ENCODE peak calls at places on chromosomes 1 and 21, in six cellular contexts. One of them, this sample, is unnamed.
A peak's percentile ranks its signal among the peaks of the same experiment; 100 is the strongest.

GRCh38 chr1:32949519-32949918 is 15.1 kb downstream of the RNF19B start:
- DNase-seq in mesenchymal stem cell: no peak
- DNase-seq in neural progenitor cell: no peak
- DNase-seq in tibial nerve: no peak
- DNase-seq in CD8-positive, alpha-beta memory T cell: no peak
- DNase-seq in right cardiac atrium: no peak
- DNase-seq in this sample: no peak

GRCh38 chr21:31132574-31133242 is 94.4 kb upstream of the KRTAP19-8 start:
- DNase-seq in mesenchymal stem cell: peak; percentile 29
- DNase-seq in neural progenitor cell: no peak
- DNase-seq in tibial nerve: no peak
- DNase-seq in CD8-positive, alpha-beta memory T cell: peak; percentile 36
- DNase-seq in right cardiac atrium: no peak
- DNase-seq in this sample: no peak

GRCh38 chr1:205360166-205360565 is 3.4 kb upstream of the KLHDC8A start:
- DNase-seq in mesenchymal stem cell: no peak
- DNase-seq in neural progenitor cell: peak; percentile 85
- DNase-seq in tibial nerve: no peak
- DNase-seq in CD8-positive, alpha-beta memory T cell: no peak
- DNase-seq in right cardiac atrium: no peak
- DNase-seq in this sample: no peak

GRCh38 chr1:226548281-226549093 is at the start of gene STUM:
- DNase-seq in mesenchymal stem cell: peak; percentile 24
- DNase-seq in neural progenitor cell: peak; percentile 81
- DNase-seq in tibial nerve: no peak
- DNase-seq in CD8-positive, alpha-beta memory T cell: no peak
- DNase-seq in right cardiac atrium: peak; percentile 72
- DNase-seq in this sample: peak; percentile 91

GRCh38 chr21:45078877-45079281 is 4.5 kb downstream of the ADARB1 start:
- DNase-seq in mesenchymal stem cell: peak; percentile 33
- DNase-seq in neural progenitor cell: no peak
- DNase-seq in tibial nerve: no peak
- DNase-seq in CD8-positive, alpha-beta memory T cell: peak; percentile 69
- DNase-seq in right cardiac atrium: no peak
- DNase-seq in this sample: no peak

GRCh38 chr21:16954787-16955186 is 558.1 kb upstream of the CXADR start:
- DNase-seq in mesenchymal stem cell: no peak
- DNase-seq in neural progenitor cell: peak; percentile 6
- DNase-seq in tibial nerve: no peak
- DNase-seq in CD8-positive, alpha-beta memory T cell: no peak
- DNase-seq in right cardiac atrium: no peak
- DNase-seq in this sample: no peak

GRCh38 chr1:3904006-3904842 is 4.2 kb upstream of the C1orf174 start:
- DNase-seq in mesenchymal stem cell: no peak
- DNase-seq in neural progenitor cell: no peak
- DNase-seq in tibial nerve: no peak
- DNase-seq in CD8-positive, alpha-beta memory T cell: no peak
- DNase-seq in right cardiac atrium: no peak
- DNase-seq in this sample: no peak

GRCh38 chr1:9207086-9207485 is 27.5 kb upstream of the H6PD start:
- DNase-seq in mesenchymal stem cell: peak; percentile 87
- DNase-seq in neural progenitor cell: no peak
- DNase-seq in tibial nerve: no peak
- DNase-seq in CD8-positive, alpha-beta memory T cell: no peak
- DNase-seq in right cardiac atrium: no peak
- DNase-seq in this sample: no peak

GRCh38 chr1:7257225-7257624 is 472.0 kb downstream of the CAMTA1 start:
- DNase-seq in mesenchymal stem cell: no peak
- DNase-seq in neural progenitor cell: peak; percentile 47
- DNase-seq in tibial nerve: no peak
- DNase-seq in CD8-positive, alpha-beta memory T cell: no peak
- DNase-seq in right cardiac atrium: no peak
- DNase-seq in this sample: no peak

GRCh38 chr1:234533034-234533571 is 54.1 kb upstream of the TARBP1 start:
- DNase-seq in mesenchymal stem cell: peak; percentile 92
- DNase-seq in neural progenitor cell: no peak
- DNase-seq in tibial nerve: peak; percentile 73
- DNase-seq in CD8-positive, alpha-beta memory T cell: no peak
- DNase-seq in right cardiac atrium: peak; percentile 79
- DNase-seq in this sample: no peak

GRCh38 chr21:26124896-26125295 is 45.7 kb downstream of the APP start:
- DNase-seq in mesenchymal stem cell: no peak
- DNase-seq in neural progenitor cell: no peak
- DNase-seq in tibial nerve: no peak
- DNase-seq in CD8-positive, alpha-beta memory T cell: no peak
- DNase-seq in right cardiac atrium: no peak
- DNase-seq in this sample: no peak

GRCh38 chr1:228009116-228009827 is 2.5 kb downstream of the WNT3A start:
- DNase-seq in mesenchymal stem cell: no peak
- DNase-seq in neural progenitor cell: no peak
- DNase-seq in tibial nerve: no peak
- DNase-seq in CD8-positive, alpha-beta memory T cell: no peak
- DNase-seq in right cardiac atrium: no peak
- DNase-seq in this sample: peak; percentile 59

GRCh38 chr1:30758785-30759380 is 1.3 kb upstream of the LAPTM5 start:
- DNase-seq in mesenchymal stem cell: peak; percentile 37
- DNase-seq in neural progenitor cell: no peak
- DNase-seq in tibial nerve: no peak
- DNase-seq in CD8-positive, alpha-beta memory T cell: no peak
- DNase-seq in right cardiac atrium: peak; percentile 34
- DNase-seq in this sample: peak; percentile 88

GRCh38 chr1:154867841-154868610 is 2.1 kb downstream of the KCNN3 start:
- DNase-seq in mesenchymal stem cell: no peak
- DNase-seq in neural progenitor cell: peak; percentile 50
- DNase-seq in tibial nerve: no peak
- DNase-seq in CD8-positive, alpha-beta memory T cell: no peak
- DNase-seq in right cardiac atrium: no peak
- DNase-seq in this sample: peak; percentile 80
- H3K27me3 ChIP-seq in mesenchymal stem cell: peaks cover 88% of the 10 kb centered on the region
- H3K27me3 ChIP-seq in neural progenitor cell: no peaks in the 10 kb centered on the region
- H3K27me3 ChIP-seq in tibial nerve: peaks cover 65% of the 10 kb centered on the region
- H3K27me3 ChIP-seq in CD8-positive, alpha-beta memory T cell: peaks cover 13% of the 10 kb centered on the region
- H3K27me3 ChIP-seq in right cardiac atrium: no peaks in the 10 kb centered on the region
- H3K27me3 ChIP-seq in this sample: peaks cover 36% of the 10 kb centered on the region

DNA sequence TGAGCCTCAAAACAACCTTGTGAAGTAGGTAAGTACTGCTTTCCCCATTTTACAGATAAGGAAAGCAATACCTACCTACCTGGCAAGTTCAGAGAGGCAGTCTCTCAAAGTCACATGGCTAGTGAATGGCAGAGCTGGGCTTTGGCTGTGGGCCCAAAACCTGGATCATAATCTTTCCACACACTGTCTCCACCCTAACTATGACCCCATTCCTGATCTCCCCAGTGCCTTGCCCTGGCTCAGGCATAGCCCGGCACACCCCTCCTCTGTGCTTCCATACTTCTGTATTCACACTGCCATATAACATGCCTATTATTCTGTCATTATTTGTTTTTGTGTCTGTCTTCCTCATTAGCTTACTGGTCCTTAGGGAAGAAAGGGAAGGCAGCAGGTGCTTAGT is 15.9 kb downstream of the GNG12 start:
- DNase-seq in mesenchymal stem cell: no peak
- DNase-seq in neural progenitor cell: no peak
- DNase-seq in tibial nerve: no peak
- DNase-seq in CD8-positive, alpha-beta memory T cell: no peak
- DNase-seq in right cardiac atrium: no peak
- DNase-seq in this sample: no peak
- H3K4me3 ChIP-seq in mesenchymal stem cell: no peak overlapping the region
- H3K4me3 ChIP-seq in neural progenitor cell: no peak overlapping the region
- H3K4me3 ChIP-seq in tibial nerve: no peak overlapping the region
- H3K4me3 ChIP-seq in CD8-positive, alpha-beta memory T cell: no peak overlapping the region
- H3K4me3 ChIP-seq in right cardiac atrium: no peak overlapping the region
- H3K4me3 ChIP-seq in this sample: no peak overlapping the region

GRCh38 chr1:14064649-14065442 is 364.9 kb downstream of the PRDM2 start:
- DNase-seq in mesenchymal stem cell: no peak
- DNase-seq in neural progenitor cell: no peak
- DNase-seq in tibial nerve: no peak
- DNase-seq in CD8-positive, alpha-beta memory T cell: no peak
- DNase-seq in right cardiac atrium: no peak
- DNase-seq in this sample: no peak
- H3K27me3 ChIP-seq in mesenchymal stem cell: peaks cover 5% of the 10 kb centered on the region
- H3K27me3 ChIP-seq in neural progenitor cell: no peaks in the 10 kb centered on the region
- H3K27me3 ChIP-seq in tibial nerve: no peaks in the 10 kb centered on the region
- H3K27me3 ChIP-seq in CD8-positive, alpha-beta memory T cell: no peaks in the 10 kb centered on the region
- H3K27me3 ChIP-seq in right cardiac atrium: peaks cover 3% of the 10 kb centered on the region
- H3K27me3 ChIP-seq in this sample: no peaks in the 10 kb centered on the region

GRCh38 chr1:113394043-113394862 is 3.9 kb downstream of the MAGI3 start:
- DNase-seq in mesenchymal stem cell: no peak
- DNase-seq in neural progenitor cell: no peak
- DNase-seq in tibial nerve: no peak
- DNase-seq in CD8-positive, alpha-beta memory T cell: no peak
- DNase-seq in right cardiac atrium: no peak
- DNase-seq in this sample: no peak
- H3K4me3 ChIP-seq in mesenchymal stem cell: no peak overlapping the region
- H3K4me3 ChIP-seq in neural progenitor cell: no peak overlapping the region
- H3K4me3 ChIP-seq in tibial nerve: no peak overlapping the region
- H3K4me3 ChIP-seq in CD8-positive, alpha-beta memory T cell: no peak overlapping the region
- H3K4me3 ChIP-seq in right cardiac atrium: no peak overlapping the region
- H3K4me3 ChIP-seq in this sample: no peak overlapping the region

GRCh38 chr1:98929456-98929855 is 75.2 kb downstream of the PLPPR5 start:
- DNase-seq in mesenchymal stem cell: no peak
- DNase-seq in neural progenitor cell: no peak
- DNase-seq in tibial nerve: no peak
- DNase-seq in CD8-positive, alpha-beta memory T cell: no peak
- DNase-seq in right cardiac atrium: no peak
- DNase-seq in this sample: no peak
- H3K27me3 ChIP-seq in mesenchymal stem cell: no peaks in the 10 kb centered on the region
- H3K27me3 ChIP-seq in neural progenitor cell: no peaks in the 10 kb centered on the region
- H3K27me3 ChIP-seq in tibial nerve: no peaks in the 10 kb centered on the region
- H3K27me3 ChIP-seq in CD8-positive, alpha-beta memory T cell: no peaks in the 10 kb centered on the region
- H3K27me3 ChIP-seq in right cardiac atrium: no peaks in the 10 kb centered on the region
- H3K27me3 ChIP-seq in this sample: no peaks in the 10 kb centered on the region